ENCODE peak calls at places on chromosomes 11 and 22, in four cellular contexts. Q is brain microvascular endothelial cell, G is AG04450, L is thyroid gland. J is an unnamed sample.

GRCh38 chr11:15861256-15861655 is 495.1 kb downstream of the SOX6 start:
- DNase-seq in Q (no peak), G (no peak), L (no peak), J (no peak)

GRCh38 chr11:83087035-83087434 is 15.3 kb upstream of the RAB30 start:
- DNase-seq in Q (no peak), G (no peak), L (no peak), J (no peak)

GRCh38 chr11:78418584-78419211 is 1.1 kb upstream of the GAB2 start:
- DNase-seq in Q (peak; percentile 2), G (no peak), L (no peak), J (no peak)

GRCh38 chr11:68386331-68386978 is 74.1 kb downstream of the LRP5 start:
- DNase-seq in Q (no peak), G (no peak), L (no peak), J (no peak)

GRCh38 chr11:118401151-118401879 is at the start of gene ATP5MG:
- DNase-seq in Q (peak; percentile 89), G (peak; percentile 72), L (peak; percentile 94), J (peak; percentile 18)

GRCh38 chr11:94077568-94078293 is 50.9 kb upstream of the PANX1 start:
- DNase-seq in Q (no peak), G (no peak), L (peak; percentile 10), J (no peak)

GRCh38 chr22:35538801-35539321 is 1.8 kb upstream of the RASD2 start:
- DNase-seq in Q (no peak), G (no peak), L (peak; percentile 48), J (no peak)

GRCh38 chr11:64665381-64665780 is 57.6 kb downstream of the NRXN2 start:
- DNase-seq in Q (no peak), G (no peak), L (no peak), J (no peak)

GRCh38 chr11:24556693-24557092 is 59.8 kb downstream of the LUZP2 start:
- DNase-seq in Q (no peak), G (no peak), L (no peak), J (no peak)

GRCh38 chr22:25174888-25175411 is 24.7 kb upstream of the CRYBB3 start:
- DNase-seq in Q (no peak), G (no peak), L (no peak), J (no peak)

GRCh38 chr11:20873054-20873453 is 203.7 kb downstream of the NELL1 start:
- DNase-seq in Q (no peak), G (no peak), L (no peak), J (no peak)

GRCh38 chr22:46638601-46639431 is 18.6 kb downstream of the GRAMD4 start:
- DNase-seq in Q (peak; percentile 16), G (no peak), L (peak; percentile 87), J (no peak)

GRCh38 chr11:128058580-128059208 is 528.7 kb downstream of the ETS1 start:
- DNase-seq in Q (no peak), G (no peak), L (no peak), J (no peak)

GRCh38 chr22:35140879-35141745 is 75.2 kb downstream of the ISX start:
- DNase-seq in Q (no peak), G (no peak), L (no peak), J (no peak)

GRCh38 chr11:64089915-64090810 is 54.4 kb downstream of the FLRT1 start:
- DNase-seq in Q (no peak), G (no peak), L (no peak), J (no peak)

GRCh38 chr22:37905534-37906363 is at the start of gene MICALL1:
- DNase-seq in Q (peak; percentile 37), G (no peak), L (peak; percentile 81), J (no peak)

GRCh38 chr22:48566741-48567140 is 1260.9 kb downstream of the BRD1 start:
- DNase-seq in Q (no peak), G (no peak), L (no peak), J (no peak)

GRCh38 chr22:40385041-40385782 is 14.8 kb downstream of the SGSM3 start:
- DNase-seq in Q (no peak), G (no peak), L (no peak), J (no peak)

GRCh38 chr11:111360150-111361043 is 18.7 kb downstream of the POU2AF1 start:
- DNase-seq in Q (no peak), G (no peak), L (no peak), J (no peak)

GRCh38 chr11:34234086-34234740 is 123.6 kb downstream of the ABTB2 start:
- DNase-seq in Q (peak; percentile 56), G (no peak), L (peak; percentile 31), J (peak; percentile 40)

GRCh38 chr11:121207485-121208115 is 85.0 kb upstream of the SC5D start:
- DNase-seq in Q (no peak), G (no peak), L (no peak), J (no peak)

GRCh38 chr11:117842131-117842941 is 17.8 kb upstream of the FXYD2 start:
- DNase-seq in Q (no peak), G (no peak), L (no peak), J (no peak)

GRCh38 chr22:29520851-29521250 is 32.7 kb downstream of the THOC5 start:
- DNase-seq in Q (peak; percentile 79), G (peak; percentile 56), L (no peak), J (no peak)

GRCh38 chr11:65430406-65431217 is 8.0 kb downstream of the NEAT1 start:
- DNase-seq in Q (peak; percentile 34), G (no peak), L (no peak), J (no peak)

GRCh38 chr11:96152623-96153022 is 190.4 kb downstream of the MAML2 start:
- DNase-seq in Q (no peak), G (no peak), L (no peak), J (no peak)

GRCh38 chr22:22770280-22770871 is 117.2 kb upstream of the IGLL5 start:
- DNase-seq in Q (peak; percentile 22), G (no peak), L (peak; percentile 60), J (no peak)

GRCh38 chr11:59615637-59616395 is at the start of gene OSBP:
- DNase-seq in Q (peak; percentile 100), G (peak; percentile 100), L (peak; percentile 100), J (peak; percentile 100)

GRCh38 chr11:59615132-59615636 is 390 bp downstream of the OSBP start:
- DNase-seq in Q (peak; percentile 1), G (no peak), L (peak; percentile 73), J (peak; percentile 5)

GRCh38 chr11:59614277-59615131 is 1.1 kb downstream of the OSBP start:
- DNase-seq in Q (peak; percentile 1), G (no peak), L (no peak), J (no peak)

GRCh38 chr11:59610289-59610688 is 5.3 kb downstream of the OSBP start:
- DNase-seq in Q (no peak), G (no peak), L (no peak), J (no peak)

DNA sequence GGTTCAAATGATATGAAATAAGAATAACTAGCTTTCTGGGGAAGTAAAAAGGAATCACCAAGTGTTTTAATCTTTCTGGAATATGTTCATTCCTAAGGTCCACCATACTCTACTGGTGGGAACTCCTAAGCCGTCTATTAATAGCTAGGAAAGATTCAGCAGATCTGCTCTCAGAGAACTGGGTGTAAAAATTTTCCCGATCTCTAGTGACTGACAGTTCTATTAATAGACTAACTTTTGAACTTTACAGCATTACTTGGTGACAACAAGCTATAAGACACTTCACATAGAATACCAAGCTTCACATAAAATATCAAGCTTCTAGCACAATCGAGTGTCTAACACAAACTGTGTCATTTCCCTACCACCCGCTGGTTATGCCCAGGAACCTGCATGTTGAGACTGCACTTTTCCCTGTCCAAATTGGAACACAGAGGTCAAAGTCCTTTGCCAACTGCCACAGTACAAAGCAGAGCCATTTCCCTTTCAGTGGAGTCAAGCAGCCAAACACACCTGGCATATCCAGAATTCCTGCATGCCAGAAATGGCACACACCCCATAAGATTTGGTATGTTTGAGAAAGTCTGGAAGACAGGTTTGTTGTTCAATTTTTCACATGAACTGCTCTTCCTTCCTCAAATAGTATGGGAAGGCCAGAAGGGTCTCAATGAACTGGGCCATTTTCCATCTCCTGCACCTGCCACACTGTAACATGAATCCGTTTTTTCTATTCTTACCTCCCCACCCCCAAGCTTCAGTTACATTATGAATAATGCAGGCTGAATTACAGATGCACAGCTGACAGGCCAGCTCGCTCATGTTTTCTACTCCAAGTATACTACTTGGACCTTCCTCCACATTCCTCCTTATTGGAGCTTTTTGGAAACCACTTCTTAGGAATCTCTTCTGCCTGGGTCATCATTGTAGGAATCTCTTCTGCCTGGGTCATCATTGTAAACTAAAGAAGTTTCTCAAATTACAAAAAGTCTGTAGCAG is 3.7 kb downstream of the OSBP start:
- DNase-seq in Q (no peak), G (peak; percentile 30), L (no peak), J (no peak)
- H3K27ac ChIP-seq in Q (no peak overlapping the region), G (no peak overlapping the region), L (no peak overlapping the region), J (peak overlapping the region; percentile 25)

GRCh38 chr11:332651-333480 is 12.2 kb upstream of the IFITM3 start:
- DNase-seq in Q (no peak), G (no peak), L (no peak), J (no peak)

GRCh38 chr11:336666-337002 is 16.0 kb upstream of the IFITM3 start:
- DNase-seq in Q (no peak), G (no peak), L (no peak), J (no peak)

GRCh38 chr11:337711-338110 is 17.1 kb upstream of the IFITM3 start:
- DNase-seq in Q (no peak), G (no peak), L (no peak), J (no peak)

GRCh38 chr11:334264-335033 is 13.8 kb upstream of the IFITM3 start:
- DNase-seq in Q (no peak), G (no peak), L (no peak), J (no peak)

DNA sequence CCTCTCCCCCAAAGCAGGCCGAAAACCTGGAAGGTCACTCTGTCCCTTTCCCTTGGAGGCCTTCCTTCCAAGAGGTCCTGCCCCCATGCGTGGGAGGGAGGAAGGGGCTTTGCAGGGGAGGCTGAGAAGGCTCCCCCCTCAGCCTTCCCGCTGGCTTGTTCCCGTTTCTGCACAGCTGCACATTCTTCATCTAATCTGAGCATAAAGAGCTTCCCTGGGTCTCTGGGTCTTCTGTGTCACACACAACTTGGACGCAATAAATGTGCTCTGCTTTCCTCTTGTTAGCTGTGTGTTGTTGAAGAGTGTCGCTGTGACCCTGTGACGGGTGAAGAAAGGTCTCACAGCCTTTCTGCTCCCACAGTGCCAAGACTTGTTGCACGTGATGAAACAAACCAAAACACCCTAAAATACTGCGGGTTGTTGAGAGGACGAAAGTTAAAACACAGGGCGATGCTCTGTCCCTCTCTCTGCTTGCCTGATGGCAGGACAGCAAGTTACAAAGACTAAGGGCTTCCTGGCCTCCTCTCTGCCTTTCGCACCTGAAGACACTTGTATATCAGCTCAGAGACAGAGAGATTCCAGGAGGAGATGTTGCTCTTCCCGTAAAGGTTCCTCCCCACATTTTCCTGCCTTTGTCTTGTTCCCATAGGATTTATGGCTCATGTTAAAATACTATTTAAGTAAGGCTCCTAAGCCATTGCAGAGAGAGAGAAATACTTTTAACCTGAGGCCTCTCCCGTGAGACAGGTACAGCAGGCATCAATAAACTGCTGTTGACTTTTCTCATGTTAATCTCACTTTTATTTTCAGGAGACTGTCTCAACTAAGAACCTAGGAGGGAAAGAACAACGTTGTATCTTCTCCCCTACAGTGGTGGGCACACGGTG is 15.4 kb upstream of the IFITM3 start:
- DNase-seq in Q (no peak), G (no peak), L (no peak), J (no peak)
- H3K27ac ChIP-seq in Q (no peak overlapping the region), G (no peak overlapping the region), L (peak overlapping the region; percentile 63), J (no peak overlapping the region)

GRCh38 chr11:45022294-45023064 is 71.8 kb upstream of the TP53I11 start:
- DNase-seq in Q (no peak), G (no peak), L (no peak), J (no peak)
- H3K27ac ChIP-seq in Q (no peak overlapping the region), G (no peak overlapping the region), L (peak overlapping the region; percentile 45), J (no peak overlapping the region)

DNA sequence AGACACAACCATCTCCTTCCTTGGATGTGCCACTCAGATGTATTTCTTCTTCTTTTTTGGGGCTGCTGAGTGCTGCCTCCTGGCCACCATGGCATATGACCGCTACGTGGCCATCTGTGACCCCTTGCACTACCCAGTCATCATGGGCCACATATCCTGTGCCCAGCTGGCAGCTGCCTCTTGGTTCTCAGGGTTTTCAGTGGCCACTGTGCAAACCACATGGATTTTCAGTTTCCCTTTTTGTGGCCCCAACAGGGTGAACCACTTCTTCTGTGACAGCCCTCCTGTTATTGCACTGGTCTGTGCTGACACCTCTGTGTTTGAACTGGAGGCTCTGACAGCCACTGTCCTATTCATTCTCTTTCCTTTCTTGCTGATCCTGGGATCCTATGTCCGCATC is 489 bp downstream of the OR10A4 start:
- DNase-seq in Q (no peak), G (no peak), L (no peak), J (no peak)
- H3K27ac ChIP-seq in Q (no peak overlapping the region), G (no peak overlapping the region), L (no peak overlapping the region), J (no peak overlapping the region)

J was measured in epithelial cell of prostate.